ENCODE peak calls at places on chromosomes 13 and 19, in nine cellular contexts. V is KBM-7; R is anterior cingulate cortex; C is transverse colon; L is naive thymus-derived CD8-positive, alpha-beta T cell; M is cerebellum; N is endothelial cell; O is stimulated activated CD4-positive, alpha-beta T cell treated with anti-CD3 and anti-CD28 coated beads, Interleukin-2, amount 100 ng/mL, for 48 hours; S is AG04450. T is an unnamed sample.

GRCh38 chr13:24119593-24120508 is 40.7 kb upstream of the SPATA13 start:
- DNase-seq in R (no peak), L (no peak), M (no peak), C (no peak), V (no peak), N (peak), O (no peak), S (peak), T (peak)

GRCh38 chr13:107497661-107498060 is 717.7 kb downstream of the LIG4 start:
- DNase-seq in R (no peak), N (no peak), S (no peak), L (no peak), O (no peak), M (no peak), C (no peak), V (no peak), T (no peak)

GRCh38 chr13:101919541-101920306 is 467.2 kb downstream of the ITGBL1 start:
- DNase-seq in R (no peak), N (peak), C (no peak), S (no peak), O (no peak), M (peak), L (no peak), V (no peak), T (peak)

GRCh38 chr19:19538767-19539166 is 702 bp downstream of the CILP2 start:
- DNase-seq in C (no peak), N (no peak), S (no peak), R (no peak), V (no peak), O (no peak), L (no peak), M (no peak), T (no peak)

GRCh38 chr19:19488041-19488874 is 27.1 kb downstream of the TSSK6 start:
- DNase-seq in S (no peak), R (no peak), N (no peak), V (no peak), L (no peak), M (no peak), O (no peak), C (peak), T (no peak)

GRCh38 chr19:39426170-39426569 is 9.6 kb downstream of the RPS16 start:
- DNase-seq in L (no peak), M (no peak), R (no peak), O (no peak), C (no peak), N (no peak), V (no peak), S (no peak), T (no peak)

GRCh38 chr13:110874508-110874960 is 40.3 kb downstream of the ANKRD10 start:
- DNase-seq in O (peak), M (peak), R (peak), V (peak), L (peak), S (no peak), N (peak), C (peak), T (peak)

GRCh38 chr13:94178625-94179244 is 300.7 kb downstream of the DCT start:
- DNase-seq in O (no peak), M (no peak), S (no peak), R (no peak), V (peak), N (no peak), C (no peak), L (no peak), T (no peak)

GRCh38 chr13:113558461-113558860 is 26.1 kb upstream of the TFDP1 start:
- DNase-seq in L (no peak), V (no peak), M (no peak), N (no peak), S (no peak), O (no peak), C (no peak), R (no peak), T (no peak)

GRCh38 chr19:5057860-5058259 is 88.9 kb downstream of the KDM4B start:
- DNase-seq in C (no peak), R (no peak), L (no peak), V (no peak), O (no peak), S (no peak), M (peak), N (no peak), T (no peak)

GRCh38 chr13:79547211-79547610 is 66.3 kb downstream of the NDFIP2 start:
- DNase-seq in M (no peak), R (no peak), N (no peak), S (no peak), L (no peak), C (no peak), V (no peak), O (no peak), T (no peak)

GRCh38 chr19:48638831-48639381 is 1.7 kb upstream of the DBP start:
- DNase-seq in L (no peak), C (peak), S (no peak), V (no peak), M (no peak), R (no peak), N (no peak), O (no peak), T (no peak)

GRCh38 chr19:53991224-53992113 is at the start of gene CACNG6:
- DNase-seq in O (no peak), V (no peak), N (peak), R (no peak), S (no peak), L (no peak), M (no peak), C (no peak), T (peak)

GRCh38 chr13:113991676-113992179 is 17.9 kb upstream of the C13orf46 start:
- DNase-seq in V (no peak), R (no peak), M (no peak), S (no peak), L (no peak), N (no peak), O (no peak), C (no peak), T (no peak)

GRCh38 chr19:54172764-54173699 is at the start of gene TMC4:
- DNase-seq in O (no peak), R (no peak), M (no peak), C (peak), N (no peak), V (no peak), S (no peak), L (no peak), T (peak)

GRCh38 chr13:57624565-57625435 is 6.7 kb upstream of the PCDH17 start:
- DNase-seq in C (peak), L (no peak), N (peak), S (no peak), O (no peak), R (no peak), M (no peak), V (peak), T (no peak)

GRCh38 chr13:91167706-91168459 is 179.6 kb upstream of the MIR17HG start:
- DNase-seq in N (no peak), M (no peak), L (no peak), S (no peak), C (no peak), R (no peak), O (no peak), V (no peak), T (no peak)

GRCh38 chr13:80430561-80430960 is 89.6 kb upstream of the SPRY2 start:
- DNase-seq in O (no peak), V (no peak), L (no peak), M (no peak), C (no peak), S (no peak), R (no peak), N (no peak), T (no peak)

GRCh38 chr13:114065926-114066774 is 66.3 kb downstream of the RASA3 start:
- DNase-seq in S (no peak), L (no peak), N (no peak), M (no peak), R (no peak), C (peak), O (no peak), V (no peak), T (no peak)

GRCh38 chr13:113442354-113442984 is 10.8 kb downstream of the ADPRHL1 start:
- DNase-seq in C (no peak), O (no peak), N (no peak), R (no peak), V (no peak), M (no peak), S (no peak), L (no peak), T (peak)

GRCh38 chr19:49256691-49257090 is 68.3 kb downstream of the SLC6A16 start:
- DNase-seq in O (no peak), R (no peak), N (no peak), V (no peak), S (no peak), C (no peak), L (no peak), M (no peak), T (no peak)

GRCh38 chr13:91174886-91175501 is 172.5 kb upstream of the MIR17HG start:
- DNase-seq in V (no peak), C (no peak), L (no peak), S (no peak), N (peak), O (no peak), M (no peak), R (no peak), T (peak)

GRCh38 chr19:9018163-9018875 is 8.1 kb upstream of the MUC16 start:
- DNase-seq in C (no peak), M (no peak), S (no peak), L (no peak), V (no peak), O (no peak), R (no peak), N (no peak), T (no peak)

GRCh38 chr13:25468330-25469178 is 96.8 kb downstream of the ATP8A2 start:
- DNase-seq in N (peak), O (no peak), S (no peak), L (no peak), M (peak), C (no peak), V (no peak), R (peak), T (peak)

GRCh38 chr19:45804140-45804958 is 10.8 kb downstream of the RSPH6A start:
- DNase-seq in C (no peak), O (no peak), L (no peak), N (no peak), V (no peak), M (no peak), S (no peak), R (no peak), T (no peak)

GRCh38 chr13:24888291-24888931 is 124.4 kb downstream of the RNF17 start:
- DNase-seq in M (no peak), S (no peak), R (no peak), C (no peak), L (no peak), O (no peak), V (peak), N (no peak), T (no peak)

GRCh38 chr13:54183166-54183565 is 1154.6 kb downstream of the OLFM4 start:
- DNase-seq in M (no peak), V (no peak), S (no peak), L (no peak), R (no peak), C (no peak), N (no peak), O (no peak), T (no peak)

GRCh38 chr13:99367663-99368448 is 60.7 kb upstream of the GPR183 start:
- DNase-seq in S (no peak), C (no peak), R (no peak), N (no peak), V (no peak), M (no peak), O (no peak), L (no peak), T (peak)

GRCh38 chr19:16442386-16443276 is 29.1 kb downstream of the EPS15L1 start:
- DNase-seq in V (no peak), N (no peak), R (no peak), C (peak), M (no peak), S (no peak), O (no peak), L (no peak), T (peak)

GRCh38 chr19:47470447-47471195 is 1.1 kb downstream of the SLC8A2 start:
- DNase-seq in L (no peak), V (no peak), R (no peak), M (no peak), N (no peak), S (no peak), C (no peak), O (no peak), T (no peak)

GRCh38 chr13:84446972-84447700 is 564.9 kb upstream of the SLITRK1 start:
- DNase-seq in L (no peak), N (no peak), M (no peak), C (no peak), O (no peak), S (no peak), R (no peak), V (no peak), T (no peak)

GRCh38 chr19:47507031-47507430 is 7.8 kb downstream of the NAPA start:
- DNase-seq in L (no peak), C (no peak), V (no peak), N (no peak), M (peak), R (no peak), S (no peak), O (no peak), T (peak)

GRCh38 chr13:110644892-110645521 is 29.7 kb downstream of the NAXD start:
- DNase-seq in S (peak), L (peak), R (peak), V (peak), N (peak), M (peak), C (peak), O (peak), T (no peak)

GRCh38 chr13:32314968-32315254 is 252 bp downstream of the ZAR1L start:
- DNase-seq in V (no peak), N (peak), C (peak), R (no peak), M (peak), O (peak), S (no peak), L (peak), T (peak)

GRCh38 chr19:18745931-18746330 is 45.2 kb downstream of the COMP start:
- DNase-seq in S (no peak), O (no peak), L (no peak), R (no peak), N (no peak), M (no peak), V (no peak), C (no peak), T (no peak)

GRCh38 chr19:39524495-39524894 is 8.2 kb downstream of the EID2B start:
- DNase-seq in V (no peak), S (no peak), M (no peak), N (no peak), O (no peak), R (no peak), L (no peak), C (peak), T (peak)

T was measured in WERI-Rb-1.